ENCODE peak calls at places on chromosome 17, in nine cellular contexts. E is posterior cingulate gyrus; F is activated CD8-positive, alpha-beta memory T cell treated with anti-CD3 and anti-CD28 coated beads for 4 hours; Z is GM23338; G is nephron progenitor cell; O is stimulated activated CD8-positive, alpha-beta memory T cell treated with anti-CD3 and anti-CD28 coated beads, Interleukin-7, amount 100 ng/mL, for 1 hour; C is astrocyte of the spinal cord; Y is NCI-H1048; S is lung microvascular endothelial cell. X is an unnamed sample.

GRCh38 chr17:72120878-72121163 is at the start of gene SOX9:
- DNase-seq in E (peak; percentile 92), F (no peak), Z (peak; percentile 97), G (peak; percentile 81), O (no peak), C (peak; percentile 97), Y (peak; percentile 94), S (no peak), X (no peak)

GRCh38 chr17:732788-733720 is 658 bp downstream of the TLCD3A start:
- DNase-seq in E (peak; percentile 39), F (no peak), Z (peak; percentile 71), G (peak; percentile 62), O (no peak), C (peak; percentile 37), Y (no peak), S (peak; percentile 44), X (no peak)

GRCh38 chr17:59842901-59843652 is 49.7 kb downstream of the TUBD1 start:
- DNase-seq in E (no peak), F (peak; percentile 61), Z (peak; percentile 31), G (no peak), O (no peak), C (peak; percentile 98), Y (no peak), S (peak; percentile 98), X (no peak)

GRCh38 chr17:5665164-5665563 is 80.9 kb upstream of the NLRP1 start:
- DNase-seq in E (no peak), F (no peak), Z (no peak), G (no peak), O (no peak), C (no peak), Y (no peak), S (no peak), X (no peak)

GRCh38 chr17:21380659-21381058 is 4.5 kb downstream of the KCNJ12 start:
- DNase-seq in E (no peak), F (no peak), Z (no peak), G (no peak), O (no peak), C (no peak), Y (no peak), S (no peak), X (no peak)

GRCh38 chr17:39527220-39527813 is 66.0 kb downstream of the CDK12 start:
- DNase-seq in E (no peak), F (no peak), Z (peak; percentile 73), G (no peak), O (no peak), C (no peak), Y (no peak), S (peak; percentile 41), X (no peak)

GRCh38 chr17:71084219-71084618 is 914.9 kb downstream of the KCNJ2 start:
- DNase-seq in E (no peak), F (no peak), Z (peak; percentile 86), G (peak; percentile 57), O (no peak), C (peak; percentile 9), Y (no peak), S (peak; percentile 3), X (no peak)

GRCh38 chr17:78933959-78934568 is 8.9 kb upstream of the TIMP2 start:
- DNase-seq in E (peak; percentile 68), F (no peak), Z (peak; percentile 65), G (peak; percentile 82), O (no peak), C (peak; percentile 100), Y (no peak), S (peak; percentile 95), X (no peak)

GRCh38 chr17:50467114-50467854 is 1.4 kb downstream of the CHAD start:
- DNase-seq in E (no peak), F (no peak), Z (no peak), G (no peak), O (no peak), C (no peak), Y (no peak), S (no peak), X (no peak)

GRCh38 chr17:37518816-37519215 is 29.1 kb downstream of the DUSP14 start:
- DNase-seq in E (no peak), F (no peak), Z (no peak), G (no peak), O (no peak), C (no peak), Y (no peak), S (no peak), X (no peak)

GRCh38 chr17:42675348-42675983 is 1.3 kb downstream of the PLEKHH3 start:
- DNase-seq in E (no peak), F (no peak), Z (peak; percentile 70), G (no peak), O (no peak), C (no peak), Y (no peak), S (no peak), X (no peak)

GRCh38 chr17:39939588-39940419 is 12.3 kb downstream of the LRRC3C start:
- DNase-seq in E (no peak), F (no peak), Z (peak; percentile 34), G (no peak), O (no peak), C (peak; percentile 87), Y (no peak), S (peak; percentile 70), X (no peak)

GRCh38 chr17:67615011-67615561 is 102.7 kb upstream of the NOL11 start:
- DNase-seq in E (no peak), F (no peak), Z (peak; percentile 40), G (no peak), O (no peak), C (peak; percentile 52), Y (no peak), S (peak; percentile 18), X (no peak)

GRCh38 chr17:35774499-35774898 is 13.8 kb downstream of the C17orf50 start:
- DNase-seq in E (peak; percentile 48), F (no peak), Z (no peak), G (no peak), O (no peak), C (peak; percentile 68), Y (no peak), S (no peak), X (no peak)

GRCh38 chr17:48494335-48494734 is 36.5 kb downstream of the HOXB1 start:
- DNase-seq in E (no peak), F (no peak), Z (no peak), G (no peak), O (no peak), C (peak; percentile 81), Y (no peak), S (peak; percentile 18), X (no peak)

GRCh38 chr17:3958200-3958599 is 6.0 kb downstream of the ATP2A3 start:
- DNase-seq in E (no peak), F (no peak), Z (no peak), G (no peak), O (no peak), C (no peak), Y (no peak), S (no peak), X (no peak)

GRCh38 chr17:7262192-7263070 is at the start of gene CLDN7:
- DNase-seq in E (no peak), F (no peak), Z (peak; percentile 98), G (peak; percentile 22), O (no peak), C (no peak), Y (no peak), S (no peak), X (no peak)

GRCh38 chr17:4947411-4948165 is 742 bp downstream of the PFN1 start:
- DNase-seq in E (peak; percentile 37), F (no peak), Z (peak; percentile 77), G (peak; percentile 58), O (no peak), C (peak; percentile 57), Y (no peak), S (peak; percentile 64), X (no peak)

GRCh38 chr17:14048169-14048568 is 21.1 kb upstream of the COX10 start:
- DNase-seq in E (no peak), F (no peak), Z (peak; percentile 70), G (no peak), O (no peak), C (no peak), Y (no peak), S (no peak), X (no peak)

GRCh38 chr17:77935121-77935571 is 23.4 kb upstream of the TNRC6C start:
- DNase-seq in E (no peak), F (no peak), Z (peak; percentile 47), G (no peak), O (no peak), C (no peak), Y (no peak), S (no peak), X (no peak)

GRCh38 chr17:7560172-7561027 is 1.3 kb upstream of the SENP3 start:
- DNase-seq in E (peak; percentile 57), F (no peak), Z (peak; percentile 94), G (peak; percentile 82), O (no peak), C (peak; percentile 59), Y (no peak), S (peak; percentile 63), X (no peak)

GRCh38 chr17:45129426-45129939 is 2.8 kb downstream of the PLCD3 start:
- DNase-seq in E (no peak), F (no peak), Z (no peak), G (peak; percentile 43), O (no peak), C (no peak), Y (no peak), S (peak; percentile 34), X (no peak)

GRCh38 chr17:61799812-61800484 is 63.4 kb downstream of the BRIP1 start:
- DNase-seq in E (no peak), F (no peak), Z (no peak), G (no peak), O (no peak), C (no peak), Y (no peak), S (no peak), X (no peak)

GRCh38 chr17:70021726-70022125 is 53.3 kb upstream of the KCNJ16 start:
- DNase-seq in E (no peak), F (no peak), Z (peak; percentile 20), G (no peak), O (no peak), C (no peak), Y (no peak), S (no peak), X (no peak)